ENCODE peak calls at places on chromosomes 1 and 21, in four cellular contexts. N, Q, F and S are unnamed samples. For H3K9me3, the result is how much of the 10 kb centered on the place peaks cover.

GRCh38 chr1:47661065-47661464 is 223.2 kb downstream of the FOXD2 start:
- DNase-seq in Q (no peak), F (no peak), N (no peak), S (no peak)

GRCh38 chr1:54570161-54570560 is 22.1 kb downstream of the ACOT11 start:
- DNase-seq in Q (no peak), N (no peak), F (no peak), S (no peak)

GRCh38 chr1:8396912-8397406 is 79.0 kb downstream of the SLC45A1 start:
- DNase-seq in F (peak), N (peak), Q (peak), S (peak)

GRCh38 chr1:3369437-3370076 is 84.9 kb upstream of the ARHGEF16 start:
- DNase-seq in F (peak), Q (peak), N (no peak), S (peak)

GRCh38 chr1:225681231-225681630 is 28.3 kb upstream of the ENAH start:
- DNase-seq in N (no peak), F (no peak), Q (no peak), S (no peak)

GRCh38 chr1:43853161-43853921 is 80.3 kb upstream of the ARTN start:
- DNase-seq in Q (peak), N (peak), F (peak), S (peak)

GRCh38 chr1:154360288-154360687 is 35.0 kb downstream of the ATP8B2 start:
- DNase-seq in N (no peak), F (no peak), Q (no peak), S (no peak)

GRCh38 chr1:166069390-166069789 is 97.4 kb downstream of the FAM78B start:
- DNase-seq in F (peak), N (peak), Q (peak), S (no peak)

GRCh38 chr1:24964811-24965570 is 34.9 kb upstream of the RUNX3 start:
- DNase-seq in Q (peak), N (peak), F (peak), S (no peak)

GRCh38 chr1:225498539-225499135 is 70.8 kb upstream of the LBR start:
- DNase-seq in F (peak), Q (peak), N (no peak), S (no peak)

GRCh38 chr21:16573581-16573980 is 843.8 kb downstream of the USP25 start:
- DNase-seq in N (no peak), Q (peak), F (peak), S (no peak)

GRCh38 chr1:111600886-111601386 is 18.7 kb upstream of the RAP1A start:
- DNase-seq in F (no peak), Q (no peak), N (peak), S (no peak)

GRCh38 chr21:41769521-41769920 is 2.7 kb upstream of the RIPK4 start:
- DNase-seq in F (no peak), N (no peak), Q (no peak), S (no peak)

GRCh38 chr21:38716088-38716487 is 89.6 kb upstream of the ETS2 start:
- DNase-seq in F (no peak), N (no peak), Q (no peak), S (no peak)

GRCh38 chr1:8276173-8276914 is 41.6 kb upstream of the SLC45A1 start:
- DNase-seq in N (no peak), F (no peak), Q (no peak), S (no peak)

GRCh38 chr1:16625497-16626408 is 12.4 kb upstream of the NBPF1 start:
- DNase-seq in Q (no peak), F (no peak), N (no peak), S (no peak)

GRCh38 chr1:177873238-177873637 is 96.6 kb downstream of the SEC16B start:
- DNase-seq in F (peak), N (no peak), Q (peak), S (peak)

GRCh38 chr21:42039911-42040351 is 29.8 kb upstream of the ZBTB21 start:
- DNase-seq in Q (peak), F (no peak), N (no peak), S (no peak)

GRCh38 chr1:159749630-159750029 is 31.1 kb upstream of the DUSP23 start:
- DNase-seq in N (no peak), F (no peak), Q (no peak), S (no peak)

GRCh38 chr1:236030572-236030971 is 34.3 kb downstream of the NID1 start:
- DNase-seq in Q (no peak), N (no peak), F (no peak), S (no peak)

GRCh38 chr1:14296795-14297194 is 301.7 kb upstream of the KAZN start:
- DNase-seq in N (no peak), F (peak), Q (peak), S (no peak)

GRCh38 chr1:109898842-109899241 is 11.8 kb upstream of the CSF1 start:
- DNase-seq in N (no peak), F (no peak), Q (no peak), S (no peak)

GRCh38 chr21:37032877-37033471 is 26.5 kb downstream of the RIPPLY3 start:
- DNase-seq in Q (peak), F (peak), N (no peak), S (peak)

GRCh38 chr1:47189844-47190562 is at the start of gene PDZK1IP1:
- DNase-seq in F (peak), N (no peak), Q (peak), S (peak)

GRCh38 chr21:33947451-33948095 is 32.0 kb upstream of the ATP5PO start:
- DNase-seq in N (peak), F (peak), Q (peak), S (peak)

GRCh38 chr1:226223786-226224244 is 351 bp downstream of the MIXL1 start:
- DNase-seq in N (peak), F (peak), Q (peak), S (no peak)

GRCh38 chr1:25031966-25032667 is 102.0 kb upstream of the RUNX3 start:
- DNase-seq in N (peak), Q (peak), F (peak), S (no peak)

GRCh38 chr1:63928197-63929105 is 154.6 kb downstream of the ROR1 start:
- DNase-seq in Q (no peak), F (no peak), N (no peak), S (no peak)

GRCh38 chr1:246583448-246584185 is 17.4 kb downstream of the CNST start:
- DNase-seq in F (no peak), Q (no peak), N (no peak), S (no peak)

GRCh38 chr1:158017800-158018595 is 24.6 kb downstream of the KIRREL1 start:
- DNase-seq in N (no peak), Q (peak), F (peak), S (no peak)

GRCh38 chr1:121558514-121558913 is 373.7 kb downstream of the SRGAP2C start:
- DNase-seq in F (peak), Q (peak), N (no peak), S (peak)

GRCh38 chr1:118989878-118990378 is 1.8 kb upstream of the TBX15 start:
- DNase-seq in N (no peak), Q (no peak), F (no peak), S (no peak)
- H3K9me3 ChIP-seq in N (under half), Q (under half), F (under half), S (under half)

GRCh38 chr1:99269321-99269720 is 5.0 kb downstream of the PLPPR4 start:
- DNase-seq in F (no peak), N (no peak), Q (no peak), S (no peak)

GRCh38 chr1:99268021-99268420 is 3.7 kb downstream of the PLPPR4 start:
- DNase-seq in N (no peak), F (no peak), Q (no peak), S (no peak)

GRCh38 chr1:99265124-99265523 is 832 bp downstream of the PLPPR4 start:
- DNase-seq in N (no peak), F (no peak), Q (no peak), S (no peak)

GRCh38 chr1:99266731-99267130 is 2.4 kb downstream of the PLPPR4 start:
- DNase-seq in F (peak), Q (peak), N (no peak), S (no peak)

DNA sequence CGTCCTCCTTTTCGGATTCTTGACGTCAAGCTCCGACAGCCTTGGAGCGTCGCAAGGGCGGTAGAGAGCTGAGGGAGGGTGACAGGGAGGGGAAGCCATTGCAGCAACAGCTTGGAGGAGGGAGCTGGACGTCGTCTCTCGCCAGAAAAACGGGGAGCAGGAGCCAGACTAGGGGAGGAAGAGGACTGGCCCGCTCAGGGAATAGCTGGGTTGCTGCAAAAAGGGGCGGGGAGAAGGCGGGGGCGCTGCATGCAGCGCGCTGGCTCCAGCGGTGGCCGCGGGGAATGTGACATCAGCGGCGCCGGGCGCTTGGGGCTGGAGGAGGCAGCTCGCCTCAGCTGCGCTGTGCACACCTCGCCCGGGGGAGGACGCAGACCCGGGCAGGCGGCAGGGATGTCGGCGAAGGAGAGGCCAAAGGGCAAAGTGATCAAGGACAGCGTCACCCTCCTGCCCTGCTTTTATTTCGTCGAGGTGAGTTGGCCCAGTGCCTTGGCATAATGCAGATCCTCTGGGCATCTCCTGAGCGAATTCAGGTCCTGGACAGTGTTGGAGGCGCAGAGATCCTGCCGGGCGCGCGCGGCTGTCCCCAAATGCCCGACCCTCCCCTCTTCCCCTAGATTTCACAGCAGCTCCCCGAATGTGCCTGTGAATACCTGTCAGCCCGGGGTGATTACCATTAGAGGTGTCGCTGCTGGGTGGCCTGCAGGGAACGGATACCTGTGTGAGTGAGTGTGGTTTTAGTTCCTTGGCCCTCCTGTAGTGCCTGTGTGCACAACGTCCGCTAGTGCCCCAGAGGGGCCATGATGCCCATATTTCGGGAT is at the start of gene PLPPR4:
- DNase-seq in N (no peak), Q (peak), F (peak), S (peak)
- TF ChIP-seq EZH2 in N (no peak), Q (no peak), F (no peak), S (peak)

GRCh38 chr1:36122062-36122461 is 3.0 kb downstream of the COL8A2 start:
- DNase-seq in Q (no peak), N (no peak), F (no peak), S (no peak)

GRCh38 chr1:36123357-36123756 is 1.7 kb downstream of the COL8A2 start:
- DNase-seq in N (no peak), F (no peak), Q (peak), S (no peak)

GRCh38 chr1:36125129-36125991 is at the start of gene COL8A2:
- DNase-seq in F (no peak), Q (no peak), N (no peak), S (no peak)

GRCh38 chr1:36124404-36125128 is 456 bp downstream of the COL8A2 start:
- DNase-seq in N (no peak), F (no peak), Q (no peak), S (no peak)

DNA sequence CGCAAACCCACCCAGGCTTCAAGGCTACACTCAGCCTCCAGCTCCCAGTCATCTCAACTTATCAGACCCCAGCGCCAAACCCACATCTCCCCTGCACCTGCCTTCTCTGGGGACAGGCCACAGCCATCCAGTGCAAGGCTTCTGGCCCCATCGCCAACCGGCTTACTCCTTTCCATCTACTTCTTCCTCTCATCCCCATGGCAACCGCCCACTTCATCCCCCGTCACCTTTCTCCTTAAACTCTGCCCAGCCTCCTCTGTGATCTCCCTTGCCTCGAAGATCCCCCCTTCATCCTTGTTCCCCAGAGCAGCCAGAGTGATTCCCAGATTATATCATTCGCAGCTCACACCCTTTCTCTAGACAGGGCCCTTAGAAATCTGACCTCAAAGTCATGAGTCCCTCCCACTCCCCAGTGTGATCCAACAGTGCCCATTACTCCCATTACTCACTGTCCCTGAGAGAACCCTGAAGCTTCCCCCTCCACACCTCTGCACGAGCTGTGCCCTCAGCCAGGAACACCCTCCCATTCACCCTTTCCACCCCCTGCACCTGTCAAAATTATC is 2.5 kb downstream of the COL8A2 start:
- DNase-seq in N (no peak), Q (no peak), F (no peak), S (no peak)
- H3K4me3 ChIP-seq in N (no peak), Q (no peak), F (no peak), S (no peak)

GRCh38 chr1:4379451-4380175 is 274.8 kb upstream of the AJAP1 start:
- DNase-seq in N (peak), Q (peak), F (peak), S (no peak)

GRCh38 chr1:4375812-4376211 is 278.6 kb upstream of the AJAP1 start:
- DNase-seq in Q (peak), N (no peak), F (peak), S (no peak)

GRCh38 chr1:4380564-4381168 is 273.7 kb upstream of the AJAP1 start:
- DNase-seq in N (no peak), F (peak), Q (peak), S (peak)
- H3K9me3 ChIP-seq in N (under half), F (under half), Q (under half), S (under half)

GRCh38 chr1:116915182-116915611 is 5.5 kb downstream of the PTGFRN start:
- DNase-seq in Q (peak), N (no peak), F (peak), S (peak)
- TF ChIP-seq EZH2 in Q (no peak), N (no peak), F (no peak), S (no peak)

GRCh38 chr1:216721878-216722277 is 1.4 kb downstream of the ESRRG start:
- DNase-seq in F (no peak), N (peak), Q (no peak), S (no peak)

GRCh38 chr1:216722841-216723240 is 388 bp downstream of the ESRRG start:
- DNase-seq in N (peak), F (no peak), Q (no peak), S (no peak)

GRCh38 chr1:216726435-216726834 is 3.2 kb upstream of the ESRRG start:
- DNase-seq in N (no peak), Q (no peak), F (no peak), S (no peak)

GRCh38 chr1:216723274-216723780 is at the start of gene ESRRG:
- DNase-seq in F (peak), N (peak), Q (peak), S (no peak)
- H3K4me3 ChIP-seq in F (peak), N (peak), Q (peak), S (peak)

GRCh38 chr21:46145159-46145839 is 10.1 kb downstream of the FTCD start:
- DNase-seq in F (no peak), Q (no peak), N (no peak), S (no peak)
- H3K9me3 ChIP-seq in F (under half), Q (under half), N (under half), S (under half)

GRCh38 chr1:66182551-66183178 is 351.3 kb upstream of the SGIP1 start:
- DNase-seq in N (no peak), F (peak), Q (peak), S (no peak)
- TF ChIP-seq EZH2 in N (no peak), F (no peak), Q (no peak), S (no peak)